ENCODE peak calls at places on chromosome 12, in four cellular contexts. Y is tibial artery, T is omental fat pad, C is retinal pigment epithelial cell. U is an unnamed sample.

GRCh38 chr12:131171029-131171428 is 217.3 kb downstream of the ADGRD1 start:
- DNase-seq in Y (no peak), T (no peak), C (no peak), U (no peak)

GRCh38 chr12:118513554-118513953 is 137.2 kb downstream of the SUDS3 start:
- DNase-seq in C (no peak), Y (no peak), T (no peak), U (no peak)

GRCh38 chr12:124386059-124386458 is 91.2 kb downstream of the RFLNA start:
- DNase-seq in Y (no peak), T (no peak), C (no peak), U (no peak)

GRCh38 chr12:50224026-50224692 is 57.0 kb upstream of the CERS5 start:
- DNase-seq in Y (no peak), T (no peak), C (peak; percentile 85), U (no peak)

GRCh38 chr12:57190821-57191220 is 25.8 kb upstream of the NXPH4 start:
- DNase-seq in Y (no peak), C (no peak), T (no peak), U (no peak)

GRCh38 chr12:46150735-46151134 is 118.1 kb downstream of the SLC38A1 start:
- DNase-seq in Y (no peak), T (no peak), C (no peak), U (no peak)

GRCh38 chr12:126663304-126664094 is 1598.3 kb downstream of the AACS start:
- DNase-seq in C (no peak), T (no peak), Y (no peak), U (no peak)

GRCh38 chr12:65500121-65500846 is 221.8 kb downstream of the MSRB3 start:
- DNase-seq in C (no peak), Y (no peak), T (no peak), U (no peak)

GRCh38 chr12:47085815-47086252 is 6.1 kb upstream of the AMIGO2 start:
- DNase-seq in C (no peak), Y (no peak), T (no peak), U (no peak)

GRCh38 chr12:53600490-53601295 is 25.5 kb downstream of the ATF7 start:
- DNase-seq in T (no peak), C (no peak), Y (no peak), U (peak; percentile 33)

GRCh38 chr12:53596920-53597363 is 29.2 kb downstream of the ATF7 start:
- DNase-seq in C (peak; percentile 20), T (no peak), Y (no peak), U (no peak)

GRCh38 chr12:53602176-53602942 is 23.8 kb downstream of the ATF7 start:
- DNase-seq in T (no peak), C (no peak), Y (no peak), U (no peak)

GRCh38 chr12:53601296-53601847 is 24.8 kb downstream of the ATF7 start:
- DNase-seq in C (no peak), Y (no peak), T (no peak), U (no peak)

GRCh38 chr12:53599579-53599978 is 26.6 kb downstream of the ATF7 start:
- DNase-seq in C (no peak), Y (no peak), T (no peak), U (no peak)
- TF ChIP-seq CTCF in C (no peak), Y (no peak), T (no peak), U (no peak)

GRCh38 chr12:1591543-1591942 is 2.8 kb downstream of the FBXL14 start:
- DNase-seq in C (no peak), Y (no peak), T (no peak), U (no peak)
- TF ChIP-seq CTCF in C (no peak), Y (no peak), T (no peak), U (no peak)

GRCh38 chr12:109482491-109482890 is 5.1 kb downstream of the UBE3B start:
- DNase-seq in C (no peak), T (no peak), Y (no peak), U (no peak)

GRCh38 chr12:109483346-109483745 is 5.9 kb downstream of the UBE3B start:
- DNase-seq in C (no peak), Y (no peak), T (no peak), U (no peak)

GRCh38 chr12:109482894-109483293 is 5.5 kb downstream of the UBE3B start:
- DNase-seq in T (no peak), Y (no peak), C (no peak), U (no peak)

GRCh38 chr12:109480356-109480755 is 2.9 kb downstream of the UBE3B start:
- DNase-seq in Y (no peak), T (no peak), C (no peak), U (no peak)

GRCh38 chr12:109481863-109482262 is 4.4 kb downstream of the UBE3B start:
- DNase-seq in C (no peak), T (no peak), Y (no peak), U (no peak)
- TF ChIP-seq CTCF in C (no peak), T (no peak), Y (no peak), U (no peak)

GRCh38 chr12:111873113-111873512 is 31.1 kb downstream of the MAPKAPK5 start:
- DNase-seq in T (no peak), C (no peak), Y (no peak), U (no peak)
- TF ChIP-seq CTCF in T (no peak), C (no peak), Y (no peak), U (no peak)

DNA sequence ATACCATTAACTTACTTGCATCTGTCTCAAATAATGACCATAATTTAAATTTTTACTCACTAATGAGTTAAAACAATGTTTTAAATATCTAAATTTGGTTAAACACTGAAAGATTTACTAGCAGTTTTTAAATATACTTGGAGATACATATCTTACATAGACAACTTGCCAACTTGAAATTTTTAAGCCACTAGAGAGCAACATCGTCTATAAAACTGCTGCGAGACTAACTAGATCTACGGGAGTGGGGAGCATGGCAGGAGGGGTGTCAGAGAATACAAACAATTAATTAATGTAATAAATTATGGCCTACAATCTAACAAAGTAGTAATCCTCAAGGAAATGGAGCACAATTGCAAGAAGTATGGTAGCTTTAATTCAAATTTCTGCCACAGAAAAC is 120.4 kb downstream of the LRRIQ1 start:
- DNase-seq in T (no peak), Y (no peak), C (no peak), U (no peak)
- TF ChIP-seq CTCF in T (no peak), Y (no peak), C (no peak), U (peak; percentile 2)

GRCh38 chr12:28767836-28768348 is 381.2 kb upstream of the FAR2 start:
- DNase-seq in Y (no peak), C (no peak), T (no peak), U (no peak)

GRCh38 chr12:28776913-28777312 is 372.2 kb upstream of the FAR2 start:
- DNase-seq in Y (no peak), C (no peak), T (no peak), U (no peak)

GRCh38 chr12:28775556-28775955 is 373.5 kb upstream of the FAR2 start:
- DNase-seq in C (no peak), Y (no peak), T (no peak), U (no peak)

GRCh38 chr12:28770329-28770728 is 378.7 kb upstream of the FAR2 start:
- DNase-seq in T (no peak), C (no peak), Y (no peak), U (no peak)

GRCh38 chr12:28771961-28772360 is 377.1 kb upstream of the FAR2 start:
- DNase-seq in C (no peak), T (no peak), Y (no peak), U (no peak)
- TF ChIP-seq CTCF in C (no peak), T (no peak), Y (no peak), U (no peak)

U was measured in D721Med.